ENCODE peak calls at places on chromosomes 3 and 15, in seven cellular contexts. One of them, this sample, is unnamed.

GRCh38 chr3:106275592-106275991 is 406.8 kb upstream of the CBLB start:
- DNase-seq in stimulated activated naive CD4-positive, alpha-beta T cell: no peak
- DNase-seq in NCI-H345: no peak
- DNase-seq in WTC11: no peak
- DNase-seq in H4: no peak
- DNase-seq in Daoy: no peak
- DNase-seq in mucosa of gallbladder: no peak
- DNase-seq in this sample: no peak

GRCh38 chr15:96417760-96418130 is 87.2 kb downstream of the NR2F2 start:
- DNase-seq in WTC11: no peak
- DNase-seq in mucosa of gallbladder: no peak
- DNase-seq in Daoy: no peak
- DNase-seq in NCI-H345: no peak
- DNase-seq in H4: no peak
- DNase-seq in stimulated activated naive CD4-positive, alpha-beta T cell: no peak
- DNase-seq in this sample: no peak

GRCh38 chr15:100694381-100695012 is 92.1 kb downstream of the ASB7 start:
- DNase-seq in H4: no peak
- DNase-seq in Daoy: no peak
- DNase-seq in NCI-H345: no peak
- DNase-seq in mucosa of gallbladder: no peak
- DNase-seq in WTC11: no peak
- DNase-seq in stimulated activated naive CD4-positive, alpha-beta T cell: no peak
- DNase-seq in this sample: no peak

GRCh38 chr3:66483006-66483928 is 17.6 kb downstream of the LRIG1 start:
- DNase-seq in WTC11: peak
- DNase-seq in Daoy: peak
- DNase-seq in stimulated activated naive CD4-positive, alpha-beta T cell: no peak
- DNase-seq in NCI-H345: peak
- DNase-seq in mucosa of gallbladder: peak
- DNase-seq in H4: no peak
- DNase-seq in this sample: no peak

GRCh38 chr15:95558916-95559315 is 771.6 kb upstream of the NR2F2 start:
- DNase-seq in WTC11: no peak
- DNase-seq in H4: no peak
- DNase-seq in stimulated activated naive CD4-positive, alpha-beta T cell: no peak
- DNase-seq in mucosa of gallbladder: no peak
- DNase-seq in NCI-H345: no peak
- DNase-seq in Daoy: no peak
- DNase-seq in this sample: no peak

GRCh38 chr15:46548989-46549388 is 914.2 kb downstream of the SQOR start:
- DNase-seq in stimulated activated naive CD4-positive, alpha-beta T cell: no peak
- DNase-seq in WTC11: no peak
- DNase-seq in Daoy: no peak
- DNase-seq in H4: no peak
- DNase-seq in NCI-H345: no peak
- DNase-seq in mucosa of gallbladder: no peak
- DNase-seq in this sample: no peak

GRCh38 chr3:177553586-177553985 is 356.3 kb upstream of the TBL1XR1 start:
- DNase-seq in stimulated activated naive CD4-positive, alpha-beta T cell: no peak
- DNase-seq in mucosa of gallbladder: no peak
- DNase-seq in H4: no peak
- DNase-seq in WTC11: no peak
- DNase-seq in Daoy: no peak
- DNase-seq in NCI-H345: peak
- DNase-seq in this sample: no peak

GRCh38 chr3:140100479-140100878 is 165.5 kb downstream of the CLSTN2 start:
- DNase-seq in stimulated activated naive CD4-positive, alpha-beta T cell: no peak
- DNase-seq in NCI-H345: no peak
- DNase-seq in WTC11: no peak
- DNase-seq in Daoy: no peak
- DNase-seq in mucosa of gallbladder: no peak
- DNase-seq in H4: no peak
- DNase-seq in this sample: no peak

GRCh38 chr3:67578416-67578815 is 76.0 kb downstream of the SUCLG2 start:
- DNase-seq in stimulated activated naive CD4-positive, alpha-beta T cell: no peak
- DNase-seq in H4: no peak
- DNase-seq in Daoy: no peak
- DNase-seq in WTC11: no peak
- DNase-seq in NCI-H345: no peak
- DNase-seq in mucosa of gallbladder: no peak
- DNase-seq in this sample: no peak

GRCh38 chr15:39511000-39511914 is 69.6 kb upstream of the THBS1 start:
- DNase-seq in WTC11: no peak
- DNase-seq in Daoy: peak
- DNase-seq in NCI-H345: no peak
- DNase-seq in mucosa of gallbladder: peak
- DNase-seq in stimulated activated naive CD4-positive, alpha-beta T cell: no peak
- DNase-seq in H4: peak
- DNase-seq in this sample: no peak

GRCh38 chr3:195714380-195715011 is 6.3 kb upstream of the MUC20 start:
- DNase-seq in NCI-H345: no peak
- DNase-seq in WTC11: no peak
- DNase-seq in stimulated activated naive CD4-positive, alpha-beta T cell: no peak
- DNase-seq in H4: peak
- DNase-seq in Daoy: no peak
- DNase-seq in mucosa of gallbladder: no peak
- DNase-seq in this sample: no peak

GRCh38 chr3:151804267-151804666 is 9.6 kb upstream of the AADAC start:
- DNase-seq in WTC11: no peak
- DNase-seq in H4: no peak
- DNase-seq in stimulated activated naive CD4-positive, alpha-beta T cell: no peak
- DNase-seq in NCI-H345: no peak
- DNase-seq in mucosa of gallbladder: no peak
- DNase-seq in Daoy: no peak
- DNase-seq in this sample: no peak

GRCh38 chr3:93843981-93844380 is 129.7 kb downstream of the PROS1 start:
- DNase-seq in mucosa of gallbladder: no peak
- DNase-seq in NCI-H345: no peak
- DNase-seq in H4: peak
- DNase-seq in WTC11: no peak
- DNase-seq in stimulated activated naive CD4-positive, alpha-beta T cell: no peak
- DNase-seq in Daoy: peak
- DNase-seq in this sample: no peak

This sample was measured in Kasumi-1.